ENCODE peak calls at places on chromosomes 13 and 19, in seven cellular contexts. P is lower lobe of right lung; V is activated naive CD8-positive, alpha-beta T cell treated with anti-CD3 and anti-CD28 coated beads, Interleukin-2, amount 50 U/mL, for 24 hours; F is T-cell; R is omental fat pad; A is Panc1; U is activated T-helper 17 cell treated with anti-CD3 and anti-CD28 coated beads, Interleukin-2, amount 50 U/mL, for 72 hours. W is an unnamed sample.

GRCh38 chr13:40319699-40320586 is 346.5 kb downstream of the FOXO1 start:
- ATAC-seq in V (peak), A (no peak), F (no peak), P (no peak), R (no peak), U (peak), W (no peak)

GRCh38 chr19:35509861-35510625 is 3.4 kb downstream of the DMKN start:
- ATAC-seq in U (peak), A (peak), R (peak), P (peak), F (peak), V (peak), W (peak)

GRCh38 chr19:17281391-17282304 is at the start of gene ANKLE1:
- ATAC-seq in U (peak), V (peak), R (peak), P (peak), A (no peak), F (peak), W (peak)

GRCh38 chr19:40804783-40805242 is 5.8 kb downstream of the EGLN2 start:
- ATAC-seq in P (no peak), F (no peak), U (no peak), R (no peak), V (no peak), A (no peak), W (no peak)

GRCh38 chr19:47848871-47849473 is 10.1 kb upstream of the TPRX2 start:
- ATAC-seq in A (no peak), U (no peak), R (no peak), P (no peak), V (no peak), F (no peak), W (no peak)

GRCh38 chr13:109315481-109315880 is 470.9 kb downstream of the IRS2 start:
- ATAC-seq in F (no peak), U (no peak), R (no peak), P (no peak), V (no peak), A (no peak), W (no peak)

GRCh38 chr19:1227655-1228054 is 10.2 kb downstream of the CBARP start:
- ATAC-seq in P (no peak), U (no peak), V (no peak), F (no peak), A (no peak), R (no peak), W (no peak)

GRCh38 chr13:40243982-40244381 is 422.5 kb downstream of the FOXO1 start:
- ATAC-seq in R (no peak), V (no peak), U (no peak), F (no peak), A (no peak), P (no peak), W (no peak)

GRCh38 chr19:7366701-7367420 is 18.1 kb downstream of the ARHGEF18 start:
- ATAC-seq in F (no peak), V (peak), A (peak), U (peak), P (peak), R (no peak), W (no peak)

GRCh38 chr19:6233051-6233826 is 46.5 kb downstream of the MLLT1 start:
- ATAC-seq in V (no peak), R (peak), U (no peak), A (no peak), F (no peak), P (peak), W (no peak)

GRCh38 chr19:29259153-29259552 is 46.2 kb upstream of the UQCRFS1 start:
- ATAC-seq in P (no peak), V (no peak), A (peak), R (no peak), F (no peak), U (no peak), W (peak)

GRCh38 chr19:46015961-46016425 is 6.9 kb downstream of the PGLYRP1 start:
- ATAC-seq in U (peak), A (peak), V (peak), F (peak), R (peak), P (peak), W (peak)

W was measured in SK-N-SH treated with all-trans-retinoic acid at 6 μM for 48 hours.